ENCODE peak calls at places on chromosomes 2 and 18, in five cellular contexts. One of them, this sample, is unnamed.

GRCh38 chr2:155203187-155203586 is 504.7 kb downstream of the KCNJ3 start:
- DNase-seq in H1: no peak
- DNase-seq in HCT116: no peak
- DNase-seq in endothelial cell of umbilical vein: no peak
- DNase-seq in GM23338: no peak
- DNase-seq in this sample: no peak

GRCh38 chr18:50797147-50797546 is 22.7 kb downstream of the MRO start:
- DNase-seq in H1: no peak
- DNase-seq in HCT116: no peak
- DNase-seq in endothelial cell of umbilical vein: no peak
- DNase-seq in GM23338: no peak
- DNase-seq in this sample: no peak

GRCh38 chr18:55546873-55547704 is 40.9 kb downstream of the TCF4 start:
- DNase-seq in H1: no peak
- DNase-seq in HCT116: no peak
- DNase-seq in endothelial cell of umbilical vein: peak
- DNase-seq in GM23338: no peak
- DNase-seq in this sample: no peak

GRCh38 chr18:76923485-76924085 is 101.2 kb downstream of the ZNF236 start:
- DNase-seq in H1: peak
- DNase-seq in HCT116: peak
- DNase-seq in endothelial cell of umbilical vein: peak
- DNase-seq in GM23338: peak
- DNase-seq in this sample: no peak

GRCh38 chr18:22257022-22257543 is 87.7 kb downstream of the GATA6 start:
- DNase-seq in H1: no peak
- DNase-seq in HCT116: no peak
- DNase-seq in endothelial cell of umbilical vein: no peak
- DNase-seq in GM23338: no peak
- DNase-seq in this sample: no peak

GRCh38 chr2:169069818-169070217 is 455 bp downstream of the DHRS9 start:
- DNase-seq in H1: no peak
- DNase-seq in HCT116: no peak
- DNase-seq in endothelial cell of umbilical vein: no peak
- DNase-seq in GM23338: no peak
- DNase-seq in this sample: no peak

GRCh38 chr2:237715459-237715947 is 83.1 kb upstream of the RBM44 start:
- DNase-seq in H1: no peak
- DNase-seq in HCT116: no peak
- DNase-seq in endothelial cell of umbilical vein: peak
- DNase-seq in GM23338: no peak
- DNase-seq in this sample: no peak

GRCh38 chr18:77635441-77635840 is 385.8 kb downstream of the GALR1 start:
- DNase-seq in H1: no peak
- DNase-seq in HCT116: no peak
- DNase-seq in endothelial cell of umbilical vein: no peak
- DNase-seq in GM23338: no peak
- DNase-seq in this sample: no peak

GRCh38 chr2:104854507-104855173 is 725 bp downstream of the POU3F3 start:
- DNase-seq in H1: no peak
- DNase-seq in HCT116: no peak
- DNase-seq in endothelial cell of umbilical vein: no peak
- DNase-seq in GM23338: peak
- DNase-seq in this sample: no peak

GRCh38 chr2:170017848-170018492 is 160.0 kb upstream of the MYO3B start:
- DNase-seq in H1: no peak
- DNase-seq in HCT116: no peak
- DNase-seq in endothelial cell of umbilical vein: no peak
- DNase-seq in GM23338: no peak
- DNase-seq in this sample: no peak

GRCh38 chr18:71398530-71398929 is 1109.7 kb downstream of the SOCS6 start:
- DNase-seq in H1: no peak
- DNase-seq in HCT116: no peak
- DNase-seq in endothelial cell of umbilical vein: peak
- DNase-seq in GM23338: peak
- DNase-seq in this sample: no peak

GRCh38 chr2:240997856-240998705 is at the start of gene SNED1:
- DNase-seq in H1: no peak
- DNase-seq in HCT116: peak
- DNase-seq in endothelial cell of umbilical vein: peak
- DNase-seq in GM23338: peak
- DNase-seq in this sample: no peak

GRCh38 chr2:10333247-10333613 is 30.5 kb downstream of the HPCAL1 start:
- DNase-seq in H1: no peak
- DNase-seq in HCT116: no peak
- DNase-seq in endothelial cell of umbilical vein: no peak
- DNase-seq in GM23338: peak
- DNase-seq in this sample: no peak

GRCh38 chr18:10420561-10421352 is 33.7 kb upstream of the APCDD1 start:
- DNase-seq in H1: no peak
- DNase-seq in HCT116: no peak
- DNase-seq in endothelial cell of umbilical vein: no peak
- DNase-seq in GM23338: no peak
- DNase-seq in this sample: no peak

GRCh38 chr2:10289891-10290290 is 12.8 kb upstream of the HPCAL1 start:
- DNase-seq in H1: no peak
- DNase-seq in HCT116: peak
- DNase-seq in endothelial cell of umbilical vein: no peak
- DNase-seq in GM23338: no peak
- DNase-seq in this sample: no peak

GRCh38 chr2:168573128-168573903 is 117.2 kb downstream of the CERS6 start:
- DNase-seq in H1: no peak
- DNase-seq in HCT116: no peak
- DNase-seq in endothelial cell of umbilical vein: no peak
- DNase-seq in GM23338: no peak
- DNase-seq in this sample: no peak

DNA sequence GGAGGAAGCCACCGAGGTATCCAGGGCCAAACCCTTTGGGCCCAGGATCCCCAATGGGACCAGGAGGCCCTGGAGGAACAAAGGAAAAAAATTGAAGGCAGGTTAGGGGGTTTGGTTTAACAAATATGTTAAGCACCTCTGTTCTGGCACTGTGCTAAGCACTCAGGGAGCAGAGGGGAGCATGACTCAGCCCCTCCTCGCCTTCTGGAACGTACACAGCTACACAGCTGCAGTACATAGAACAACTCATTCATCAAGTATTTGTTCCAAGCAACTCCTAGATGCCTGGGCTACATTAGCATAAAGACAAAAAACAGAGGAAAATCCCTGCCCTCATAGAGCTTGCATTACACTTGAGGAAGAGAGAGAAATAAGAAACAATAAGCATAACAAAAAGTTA is 153.6 kb downstream of the COL4A4 start:
- DNase-seq in H1: no peak
- DNase-seq in HCT116: no peak
- DNase-seq in endothelial cell of umbilical vein: no peak
- DNase-seq in GM23338: no peak
- DNase-seq in this sample: no peak
- TF ChIP-seq EZH2 in H1: no peak
- TF ChIP-seq EZH2 in HCT116: no peak
- TF ChIP-seq EZH2 in endothelial cell of umbilical vein: no peak
- TF ChIP-seq EZH2 in GM23338: no peak
- TF ChIP-seq EZH2 in this sample: no peak

DNA sequence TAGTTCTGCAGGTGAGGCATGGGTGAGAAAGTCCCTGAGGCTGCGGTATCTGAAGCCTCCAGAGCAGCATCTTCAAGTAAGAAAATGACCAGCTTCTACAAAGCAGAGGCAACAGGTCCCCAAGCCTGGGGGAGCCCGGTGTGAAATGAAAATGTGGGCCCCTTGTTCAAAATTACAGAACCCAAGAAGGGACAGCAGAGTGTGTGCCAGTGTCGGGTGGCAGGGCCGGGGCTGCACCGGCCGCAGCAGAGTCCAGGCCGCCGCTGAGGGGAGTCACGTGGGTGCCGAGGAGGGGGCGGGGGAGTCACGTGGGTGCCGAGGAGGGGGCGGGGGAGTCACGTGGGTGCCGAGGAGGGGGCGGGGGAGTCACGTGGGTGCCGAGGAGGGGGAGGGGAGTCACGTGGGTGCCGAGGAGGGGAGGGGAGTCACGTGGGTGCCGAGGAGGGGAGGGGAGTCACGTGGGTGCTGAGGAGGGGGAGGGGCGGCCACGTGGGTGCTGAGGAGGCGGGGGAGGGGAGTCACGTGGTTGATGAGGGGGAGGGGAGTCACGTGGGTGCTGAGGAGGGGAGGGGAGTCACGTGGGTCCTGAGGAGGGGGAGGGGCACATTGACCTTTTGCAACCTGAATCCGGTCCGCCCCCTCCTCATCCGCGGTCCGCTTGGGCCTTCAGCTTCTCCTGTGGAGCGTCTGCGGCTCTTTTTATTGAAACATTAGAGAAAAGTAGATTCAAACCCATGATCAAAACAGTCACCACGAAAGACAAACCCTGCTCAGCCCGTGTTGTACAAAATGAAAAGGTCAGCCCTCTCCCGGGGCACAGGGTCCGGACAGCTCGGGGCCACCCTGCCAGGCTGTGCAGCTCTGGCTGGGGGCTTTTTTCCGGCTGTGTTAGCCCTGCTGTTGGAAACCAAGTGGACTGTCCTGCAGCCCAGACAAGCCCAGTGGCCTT is 10.4 kb downstream of the COLEC11 start:
- DNase-seq in H1: no peak
- DNase-seq in HCT116: peak
- DNase-seq in endothelial cell of umbilical vein: no peak
- DNase-seq in GM23338: peak
- DNase-seq in this sample: peak
- H3K4me3 ChIP-seq in H1: no peak
- H3K4me3 ChIP-seq in HCT116: peak
- H3K4me3 ChIP-seq in endothelial cell of umbilical vein: no peak
- H3K4me3 ChIP-seq in GM23338: no peak
- H3K4me3 ChIP-seq in this sample: peak

GRCh38 chr2:230160112-230160660 is 59.6 kb downstream of the SP110 start:
- DNase-seq in H1: peak
- DNase-seq in HCT116: peak
- DNase-seq in endothelial cell of umbilical vein: peak
- DNase-seq in GM23338: peak
- DNase-seq in this sample: no peak

GRCh38 chr2:230161180-230161579 is 58.6 kb downstream of the SP110 start:
- DNase-seq in H1: no peak
- DNase-seq in HCT116: no peak
- DNase-seq in endothelial cell of umbilical vein: no peak
- DNase-seq in GM23338: no peak
- DNase-seq in this sample: no peak

GRCh38 chr2:230162981-230163380 is 56.8 kb downstream of the SP110 start:
- DNase-seq in H1: no peak
- DNase-seq in HCT116: no peak
- DNase-seq in endothelial cell of umbilical vein: no peak
- DNase-seq in GM23338: no peak
- DNase-seq in this sample: no peak

GRCh38 chr2:230166557-230167170 is 53.1 kb downstream of the SP110 start:
- DNase-seq in H1: no peak
- DNase-seq in HCT116: no peak
- DNase-seq in endothelial cell of umbilical vein: no peak
- DNase-seq in GM23338: no peak
- DNase-seq in this sample: no peak

DNA sequence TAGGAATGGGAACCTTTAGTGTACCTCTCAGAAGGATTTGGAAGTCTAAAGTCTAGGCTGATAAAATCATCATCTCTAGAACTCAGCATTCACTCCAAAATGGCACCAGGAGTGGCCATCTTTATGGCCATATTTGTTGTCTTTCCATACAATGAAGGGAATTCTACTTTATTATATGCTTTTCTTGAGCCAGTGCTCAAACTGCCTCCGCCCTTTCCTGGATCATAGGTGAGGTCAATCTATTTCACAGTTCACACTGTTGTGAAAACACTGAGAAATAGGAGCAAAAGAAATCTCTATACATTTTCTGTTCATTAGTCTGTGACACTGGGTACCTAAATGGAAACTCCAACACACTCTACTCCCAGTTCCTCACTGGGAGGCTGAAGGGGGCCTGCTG is 55.6 kb downstream of the SP110 start:
- DNase-seq in H1: no peak
- DNase-seq in HCT116: no peak
- DNase-seq in endothelial cell of umbilical vein: no peak
- DNase-seq in GM23338: no peak
- DNase-seq in this sample: no peak
- TF ChIP-seq POLR2AphosphoS5 in H1: no peak
- TF ChIP-seq POLR2AphosphoS5 in HCT116: no peak
- TF ChIP-seq POLR2AphosphoS5 in endothelial cell of umbilical vein: no peak
- TF ChIP-seq POLR2AphosphoS5 in GM23338: no peak
- TF ChIP-seq POLR2AphosphoS5 in this sample: no peak

GRCh38 chr2:160828076-160828475 is 332.2 kb upstream of the TANK start:
- DNase-seq in H1: no peak
- DNase-seq in HCT116: no peak
- DNase-seq in endothelial cell of umbilical vein: no peak
- DNase-seq in GM23338: no peak
- DNase-seq in this sample: no peak
- TF ChIP-seq EZH2 in H1: no peak
- TF ChIP-seq EZH2 in HCT116: no peak
- TF ChIP-seq EZH2 in endothelial cell of umbilical vein: no peak
- TF ChIP-seq EZH2 in GM23338: no peak
- TF ChIP-seq EZH2 in this sample: no peak

GRCh38 chr18:67517224-67517765 is 775 bp upstream of the DSEL start:
- DNase-seq in H1: no peak
- DNase-seq in HCT116: no peak
- DNase-seq in endothelial cell of umbilical vein: no peak
- DNase-seq in GM23338: peak
- DNase-seq in this sample: peak

GRCh38 chr18:67514465-67514864 is 2.1 kb downstream of the DSEL start:
- DNase-seq in H1: no peak
- DNase-seq in HCT116: no peak
- DNase-seq in endothelial cell of umbilical vein: no peak
- DNase-seq in GM23338: no peak
- DNase-seq in this sample: no peak

GRCh38 chr18:67516432-67517223 is at the start of gene DSEL:
- DNase-seq in H1: no peak
- DNase-seq in HCT116: no peak
- DNase-seq in endothelial cell of umbilical vein: peak
- DNase-seq in GM23338: peak
- DNase-seq in this sample: peak

GRCh38 chr18:67514901-67515540 is 1.5 kb downstream of the DSEL start:
- DNase-seq in H1: no peak
- DNase-seq in HCT116: no peak
- DNase-seq in endothelial cell of umbilical vein: peak
- DNase-seq in GM23338: no peak
- DNase-seq in this sample: no peak

GRCh38 chr18:67515987-67516431 is 511 bp downstream of the DSEL start:
- DNase-seq in H1: no peak
- DNase-seq in HCT116: no peak
- DNase-seq in endothelial cell of umbilical vein: peak
- DNase-seq in GM23338: peak
- DNase-seq in this sample: no peak
- H3K4me3 ChIP-seq in H1: peak
- H3K4me3 ChIP-seq in HCT116: no peak
- H3K4me3 ChIP-seq in endothelial cell of umbilical vein: peak
- H3K4me3 ChIP-seq in GM23338: peak
- H3K4me3 ChIP-seq in this sample: peak

GRCh38 chr2:38149533-38149932 is 73.6 kb upstream of the CYP1B1 start:
- DNase-seq in H1: no peak
- DNase-seq in HCT116: no peak
- DNase-seq in endothelial cell of umbilical vein: no peak
- DNase-seq in GM23338: no peak
- DNase-seq in this sample: no peak
- TF ChIP-seq POLR2AphosphoS5 in H1: no peak
- TF ChIP-seq POLR2AphosphoS5 in HCT116: no peak
- TF ChIP-seq POLR2AphosphoS5 in endothelial cell of umbilical vein: no peak
- TF ChIP-seq POLR2AphosphoS5 in GM23338: no peak
- TF ChIP-seq POLR2AphosphoS5 in this sample: no peak